ENCODE peak calls at places on chromosomes 7 and 10, in six cellular contexts. One of them, this sample, is unnamed.

GRCh38 chr7:135888740-135889139 is 88.4 kb downstream of the MTPN start:
- DNase-seq in neuronal stem cell: no peak
- DNase-seq in H1: no peak
- DNase-seq in mesenchymal stem cell: no peak
- DNase-seq in IMR-90: no peak
- DNase-seq in mesendoderm: no peak
- DNase-seq in this sample: no peak

GRCh38 chr7:51090411-51090810 is 226.2 kb downstream of the COBL start:
- DNase-seq in neuronal stem cell: no peak
- DNase-seq in IMR-90: no peak
- DNase-seq in H1: no peak
- DNase-seq in mesenchymal stem cell: no peak
- DNase-seq in mesendoderm: peak
- DNase-seq in this sample: no peak

GRCh38 chr10:109994711-109995110 is 13.1 kb upstream of the ADD3 start:
- DNase-seq in mesendoderm: no peak
- DNase-seq in IMR-90: no peak
- DNase-seq in H1: no peak
- DNase-seq in mesenchymal stem cell: no peak
- DNase-seq in neuronal stem cell: no peak
- DNase-seq in this sample: no peak

GRCh38 chr7:71843677-71844076 is 568.5 kb downstream of the CALN1 start:
- DNase-seq in mesenchymal stem cell: no peak
- DNase-seq in neuronal stem cell: no peak
- DNase-seq in H1: no peak
- DNase-seq in IMR-90: no peak
- DNase-seq in mesendoderm: peak
- DNase-seq in this sample: no peak

GRCh38 chr10:101103430-101103829 is 27.7 kb upstream of the TLX1 start:
- DNase-seq in IMR-90: no peak
- DNase-seq in neuronal stem cell: no peak
- DNase-seq in mesenchymal stem cell: no peak
- DNase-seq in H1: no peak
- DNase-seq in mesendoderm: no peak
- DNase-seq in this sample: no peak

GRCh38 chr10:30384791-30385201 is 35.7 kb upstream of the MTPAP start:
- DNase-seq in H1: no peak
- DNase-seq in neuronal stem cell: no peak
- DNase-seq in IMR-90: peak
- DNase-seq in mesendoderm: peak
- DNase-seq in mesenchymal stem cell: peak
- DNase-seq in this sample: peak

GRCh38 chr10:116627386-116627933 is 6.7 kb downstream of the PNLIPRP2 start:
- DNase-seq in neuronal stem cell: peak
- DNase-seq in H1: peak
- DNase-seq in mesendoderm: peak
- DNase-seq in IMR-90: no peak
- DNase-seq in mesenchymal stem cell: no peak
- DNase-seq in this sample: peak

GRCh38 chr7:81616951-81617350 is 152.9 kb downstream of the HGF start:
- DNase-seq in IMR-90: peak
- DNase-seq in mesenchymal stem cell: no peak
- DNase-seq in neuronal stem cell: no peak
- DNase-seq in H1: no peak
- DNase-seq in mesendoderm: peak
- DNase-seq in this sample: no peak

GRCh38 chr10:98664329-98665042 is 217.8 kb upstream of the HPS1 start:
- DNase-seq in neuronal stem cell: no peak
- DNase-seq in IMR-90: peak
- DNase-seq in H1: no peak
- DNase-seq in mesendoderm: peak
- DNase-seq in mesenchymal stem cell: no peak
- DNase-seq in this sample: peak

GRCh38 chr7:111911166-111911961 is 294.8 kb downstream of the DOCK4 start:
- DNase-seq in mesendoderm: no peak
- DNase-seq in IMR-90: no peak
- DNase-seq in mesenchymal stem cell: no peak
- DNase-seq in neuronal stem cell: no peak
- DNase-seq in H1: no peak
- DNase-seq in this sample: no peak
- H2BK15ac ChIP-seq in mesendoderm: no peak
- H2BK15ac ChIP-seq in IMR-90: no peak
- H2BK15ac ChIP-seq in mesenchymal stem cell: no peak
- H2BK15ac ChIP-seq in neuronal stem cell: no peak
- H2BK15ac ChIP-seq in H1: no peak
- H2BK15ac ChIP-seq in this sample: no peak

GRCh38 chr7:97018775-97019535 is 5.7 kb downstream of the DLX5 start:
- DNase-seq in mesendoderm: peak
- DNase-seq in H1: no peak
- DNase-seq in neuronal stem cell: peak
- DNase-seq in mesenchymal stem cell: no peak
- DNase-seq in IMR-90: no peak
- DNase-seq in this sample: no peak

GRCh38 chr7:97022451-97023306 is 2.0 kb downstream of the DLX5 start:
- DNase-seq in IMR-90: no peak
- DNase-seq in H1: no peak
- DNase-seq in mesendoderm: peak
- DNase-seq in mesenchymal stem cell: no peak
- DNase-seq in neuronal stem cell: peak
- DNase-seq in this sample: no peak

GRCh38 chr7:97021443-97022261 is 3.0 kb downstream of the DLX5 start:
- DNase-seq in neuronal stem cell: peak
- DNase-seq in IMR-90: no peak
- DNase-seq in mesendoderm: peak
- DNase-seq in H1: no peak
- DNase-seq in mesenchymal stem cell: no peak
- DNase-seq in this sample: peak

GRCh38 chr7:97019710-97020109 is 4.9 kb downstream of the DLX5 start:
- DNase-seq in H1: no peak
- DNase-seq in mesenchymal stem cell: no peak
- DNase-seq in neuronal stem cell: peak
- DNase-seq in mesendoderm: no peak
- DNase-seq in IMR-90: no peak
- DNase-seq in this sample: no peak

DNA sequence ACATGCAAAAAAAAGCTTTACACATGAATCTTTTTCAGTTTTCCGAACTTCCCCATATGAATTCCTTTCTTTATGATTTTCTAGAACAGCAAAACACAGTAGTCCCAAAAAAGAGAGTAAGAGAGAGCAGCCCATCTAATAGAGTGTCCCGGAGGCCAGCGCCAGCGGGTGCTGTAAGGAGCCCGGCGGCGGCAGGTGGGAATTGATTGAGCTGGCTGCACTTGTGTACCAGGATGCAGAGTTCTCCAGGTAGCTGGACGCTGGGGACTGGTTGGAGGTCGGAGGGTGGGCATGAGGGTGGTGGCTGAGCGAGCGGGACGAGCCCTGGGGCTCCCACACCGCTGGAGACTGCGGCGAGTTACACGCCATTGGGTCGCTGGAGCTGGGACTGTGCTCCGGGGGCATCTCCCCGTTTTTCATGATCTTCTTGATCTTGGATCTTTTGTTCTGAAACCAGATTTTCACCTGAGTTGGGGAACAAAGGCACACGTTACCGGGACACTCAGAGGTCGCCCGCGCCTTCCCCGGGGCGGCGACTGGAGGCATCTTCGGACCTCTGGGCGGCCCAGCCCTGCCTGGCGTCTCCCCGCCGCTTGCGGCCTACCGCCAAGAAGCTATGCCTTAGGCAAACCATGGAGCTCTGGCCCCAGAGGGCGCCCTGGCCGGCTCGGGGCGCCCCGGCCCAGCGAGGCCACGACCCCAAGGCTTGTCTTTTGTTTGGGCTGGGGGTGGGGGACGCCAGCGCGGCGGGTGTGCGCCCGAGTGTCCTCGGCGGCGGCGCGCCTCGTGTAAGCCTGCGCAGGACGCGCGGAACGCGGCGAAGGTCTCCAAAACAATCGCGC is 3.8 kb downstream of the DLX5 start:
- DNase-seq in H1: no peak
- DNase-seq in mesendoderm: peak
- DNase-seq in IMR-90: no peak
- DNase-seq in mesenchymal stem cell: no peak
- DNase-seq in neuronal stem cell: peak
- DNase-seq in this sample: peak
- H2BK120ac ChIP-seq in H1: no peak
- H2BK120ac ChIP-seq in mesendoderm: no peak
- H2BK120ac ChIP-seq in IMR-90: no peak
- H2BK120ac ChIP-seq in mesenchymal stem cell: no peak
- H2BK120ac ChIP-seq in neuronal stem cell: no peak
- H2BK120ac ChIP-seq in this sample: no peak

DNA sequence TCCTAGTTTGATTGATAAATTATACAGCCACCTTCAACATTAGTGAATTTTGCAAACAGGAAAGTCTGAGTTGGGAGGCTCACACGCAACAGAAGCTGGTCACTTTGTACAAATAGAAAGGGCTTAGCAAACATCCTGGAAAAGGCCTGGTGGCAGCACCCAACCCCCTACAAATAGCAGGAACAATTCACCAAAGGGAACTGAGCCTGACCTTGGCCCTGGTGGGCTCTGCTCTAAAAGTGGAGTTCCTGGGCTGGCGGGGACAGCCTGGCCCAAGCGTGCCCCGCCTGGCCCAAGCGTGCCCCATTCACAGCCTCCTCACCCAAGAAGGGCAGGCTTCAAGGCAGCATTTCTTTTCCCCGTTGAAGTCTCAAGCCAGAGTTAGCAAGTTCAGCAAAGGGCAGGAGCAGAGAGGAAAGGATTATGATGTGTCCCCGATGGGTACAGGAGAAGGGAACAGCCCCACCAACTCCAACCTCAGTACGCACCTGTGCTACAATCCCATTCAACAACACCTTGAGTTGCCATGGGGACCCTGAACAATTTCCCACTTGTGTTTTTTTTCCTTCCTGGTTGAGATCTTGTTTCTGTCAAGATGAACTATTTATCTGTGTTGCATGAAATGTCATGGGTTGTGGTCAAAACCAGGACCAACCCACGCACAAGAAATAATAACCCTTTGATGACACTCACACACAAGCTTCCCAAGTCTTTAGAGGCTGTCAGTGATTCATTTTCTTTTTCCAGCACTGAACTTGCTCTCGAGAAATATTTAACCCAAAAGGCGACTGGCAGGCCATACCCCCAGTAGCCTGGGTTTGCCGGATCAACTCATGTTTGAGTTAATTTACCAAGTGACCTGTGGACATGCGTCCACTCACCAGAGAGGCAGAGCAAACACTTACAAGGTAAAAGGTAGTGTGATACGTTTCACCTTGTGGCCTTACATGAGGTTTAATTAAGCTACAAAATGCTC is 43.3 kb downstream of the RGS10 start:
- DNase-seq in neuronal stem cell: no peak
- DNase-seq in H1: no peak
- DNase-seq in mesendoderm: no peak
- DNase-seq in mesenchymal stem cell: peak
- DNase-seq in IMR-90: peak
- DNase-seq in this sample: no peak
- H2BK15ac ChIP-seq in neuronal stem cell: no peak
- H2BK15ac ChIP-seq in H1: no peak
- H2BK15ac ChIP-seq in mesendoderm: no peak
- H2BK15ac ChIP-seq in mesenchymal stem cell: no peak
- H2BK15ac ChIP-seq in IMR-90: no peak
- H2BK15ac ChIP-seq in this sample: no peak

GRCh38 chr7:99027241-99027640 is 116.7 kb downstream of the SMURF1 start:
- DNase-seq in neuronal stem cell: no peak
- DNase-seq in IMR-90: peak
- DNase-seq in mesendoderm: no peak
- DNase-seq in mesenchymal stem cell: no peak
- DNase-seq in H1: no peak
- DNase-seq in this sample: no peak
- H2BK120ac ChIP-seq in neuronal stem cell: no peak
- H2BK120ac ChIP-seq in IMR-90: no peak
- H2BK120ac ChIP-seq in mesendoderm: no peak
- H2BK120ac ChIP-seq in mesenchymal stem cell: no peak
- H2BK120ac ChIP-seq in H1: no peak
- H2BK120ac ChIP-seq in this sample: no peak

DNA sequence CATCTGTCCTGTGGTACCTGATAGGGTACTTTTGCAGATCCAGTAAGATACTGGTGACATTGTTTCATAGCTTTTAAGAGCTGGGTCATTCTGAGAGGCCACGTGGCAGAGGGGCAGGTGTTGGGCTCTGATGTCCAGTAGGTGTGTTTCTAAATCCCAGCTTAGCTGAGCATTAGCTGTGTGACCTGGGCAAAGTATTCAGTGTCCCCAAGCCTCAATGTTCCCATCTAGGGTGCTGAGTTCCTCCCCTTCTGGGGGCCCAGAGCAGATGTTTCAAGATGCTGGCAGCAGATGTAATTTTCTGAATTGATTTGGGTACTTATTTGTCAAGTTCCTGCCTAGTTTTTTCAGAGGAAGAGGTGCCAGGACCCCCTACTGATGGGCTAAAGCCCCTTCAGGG is 52.9 kb downstream of the NEURL1 start:
- DNase-seq in H1: no peak
- DNase-seq in mesendoderm: no peak
- DNase-seq in neuronal stem cell: no peak
- DNase-seq in mesenchymal stem cell: no peak
- DNase-seq in IMR-90: no peak
- DNase-seq in this sample: peak
- H2BK15ac ChIP-seq in H1: no peak
- H2BK15ac ChIP-seq in mesendoderm: no peak
- H2BK15ac ChIP-seq in neuronal stem cell: no peak
- H2BK15ac ChIP-seq in mesenchymal stem cell: no peak
- H2BK15ac ChIP-seq in IMR-90: no peak
- H2BK15ac ChIP-seq in this sample: no peak

DNA sequence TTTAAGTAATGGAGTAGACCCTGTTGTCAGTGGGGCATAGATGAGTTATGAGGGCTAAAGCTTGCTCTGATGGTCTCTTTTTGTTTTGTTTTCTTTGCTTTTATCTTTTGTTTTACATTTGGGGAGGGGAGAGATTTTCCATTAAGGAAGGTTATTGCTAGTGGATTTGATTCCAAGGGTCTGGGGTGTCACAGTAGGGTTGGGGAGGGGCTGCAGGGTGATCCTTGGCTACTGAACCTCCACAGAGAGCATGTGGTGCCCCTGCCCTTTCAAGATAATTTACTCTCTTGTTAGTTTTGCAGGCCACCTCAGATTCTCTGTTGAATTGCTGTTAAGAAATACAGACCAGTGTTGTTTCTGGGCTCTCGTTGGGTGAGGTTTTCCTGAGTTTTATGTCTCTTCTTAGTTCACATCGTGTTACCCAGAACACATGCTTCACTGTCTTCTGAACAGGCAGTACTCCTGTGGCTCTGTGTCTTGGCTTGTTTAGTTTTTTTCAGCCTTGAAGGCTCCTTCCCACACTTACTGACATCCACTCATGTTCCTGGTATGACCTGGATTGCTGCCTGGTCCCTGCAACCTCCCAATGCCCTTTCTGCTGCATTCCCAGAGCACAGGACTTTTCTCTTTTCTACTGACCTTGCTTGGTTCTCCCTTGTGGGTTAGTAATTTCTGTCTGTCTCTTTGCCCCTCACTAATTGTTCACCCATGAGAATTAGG is 4.3 kb downstream of the KIFBP start:
- DNase-seq in mesenchymal stem cell: peak
- DNase-seq in H1: no peak
- DNase-seq in IMR-90: peak
- DNase-seq in mesendoderm: no peak
- DNase-seq in neuronal stem cell: no peak
- DNase-seq in this sample: no peak
- H2BK120ac ChIP-seq in mesenchymal stem cell: no peak
- H2BK120ac ChIP-seq in H1: no peak
- H2BK120ac ChIP-seq in IMR-90: peak
- H2BK120ac ChIP-seq in mesendoderm: no peak
- H2BK120ac ChIP-seq in neuronal stem cell: no peak
- H2BK120ac ChIP-seq in this sample: no peak